ENCODE peak calls at places on chromosomes 7 and 10, in nine cellular contexts. W, O, B, N, F, T, D, R and S are unnamed samples.
A peak's percentile ranks its signal among the peaks of the same experiment; 100 is the strongest.

GRCh38 chr7:50454968-50455367 is 4.8 kb upstream of the FIGNL1 start:
- DNase-seq in T (no peak), F (no peak), W (no peak), R (no peak), B (no peak), O (no peak), N (no peak), D (no peak), S (no peak)

GRCh38 chr10:113515521-113516045 is 37.3 kb upstream of the HABP2 start:
- DNase-seq in F (peak; percentile 32), W (no peak), O (no peak), B (no peak), R (peak; percentile 50), D (no peak), N (no peak), T (no peak), S (no peak)

GRCh38 chr7:23100697-23101096 is 4.9 kb upstream of the KLHL7 start:
- DNase-seq in F (no peak), O (no peak), B (no peak), D (no peak), N (no peak), W (peak; percentile 8), R (no peak), T (no peak), S (no peak)

GRCh38 chr7:158657189-158657746 is 47.3 kb downstream of the NCAPG2 start:
- DNase-seq in O (no peak), R (no peak), W (no peak), D (no peak), B (no peak), T (no peak), N (no peak), F (no peak), S (no peak)

GRCh38 chr10:69179743-69180524 is at the start of gene SUPV3L1:
- DNase-seq in N (peak; percentile 95), F (peak; percentile 98), R (peak; percentile 97), T (peak; percentile 99), W (peak; percentile 98), O (peak; percentile 75), B (peak; percentile 99), D (peak; percentile 79), S (peak; percentile 92)

GRCh38 chr10:86711957-86712708 is 43.8 kb downstream of the LDB3 start:
- DNase-seq in F (peak; percentile 54), O (no peak), N (peak; percentile 74), B (peak; percentile 43), R (peak; percentile 40), W (peak; percentile 68), T (peak; percentile 42), D (no peak), S (peak; percentile 43)

GRCh38 chr7:6649241-6649961 is 12.3 kb downstream of the ZNF316 start:
- DNase-seq in B (no peak), N (peak; percentile 40), O (no peak), T (no peak), R (no peak), D (no peak), F (no peak), W (no peak), S (no peak)

GRCh38 chr10:31025142-31025541 is 6.5 kb downstream of the ZNF438 start:
- DNase-seq in T (no peak), D (no peak), N (no peak), O (no peak), F (no peak), W (no peak), R (no peak), B (no peak), S (no peak)

GRCh38 chr7:55520426-55521140 is 51.7 kb downstream of the VOPP1 start:
- DNase-seq in F (no peak), W (no peak), R (no peak), B (no peak), O (no peak), D (no peak), N (no peak), T (no peak), S (no peak)